ENCODE peak calls at places on chromosomes 6 and 20, in six cellular contexts. C is mucosa of gallbladder; G is hepatic stellate cell; Q is fibroblast of mammary gland; W is nephron progenitor cell; E is stimulated activated CD8-positive, alpha-beta memory T cell treated with anti-CD3 and anti-CD28 coated beads, Interleukin-15, amount 100 ng/mL, for 24 hours. Y is an unnamed sample.

GRCh38 chr6:36733300-36733699 is 35.7 kb downstream of the RAB44 start:
- DNase-seq in C (no peak), G (no peak), Q (no peak), W (no peak), E (no peak), Y (no peak)

GRCh38 chr6:13733178-13733851 is 21.7 kb upstream of the RANBP9 start:
- DNase-seq in C (peak), G (peak), Q (peak), W (no peak), E (no peak), Y (peak)

GRCh38 chr6:114304304-114304887 is 38.4 kb downstream of the HS3ST5 start:
- DNase-seq in C (no peak), G (no peak), Q (peak), W (no peak), E (no peak), Y (no peak)

GRCh38 chr20:61399433-61399832 is 147.4 kb downstream of the CDH4 start:
- DNase-seq in C (no peak), G (no peak), Q (no peak), W (no peak), E (no peak), Y (no peak)

GRCh38 chr6:33316603-33317417 is 734 bp downstream of the ZBTB22 start:
- DNase-seq in C (no peak), G (no peak), Q (no peak), W (no peak), E (no peak), Y (no peak)

GRCh38 chr6:157075549-157076426 is 247.5 kb downstream of the TMEM242 start:
- DNase-seq in C (no peak), G (no peak), Q (peak), W (no peak), E (no peak), Y (no peak)

GRCh38 chr6:135075018-135075417 is 20.4 kb upstream of the HBS1L start:
- DNase-seq in C (no peak), G (no peak), Q (no peak), W (no peak), E (no peak), Y (no peak)

GRCh38 chr20:62011403-62011791 is 54.3 kb downstream of the TAF4 start:
- DNase-seq in C (no peak), G (no peak), Q (no peak), W (no peak), E (no peak), Y (no peak)

GRCh38 chr6:24775520-24776058 is 852 bp downstream of the GMNN start:
- DNase-seq in C (no peak), G (peak), Q (peak), W (no peak), E (no peak), Y (peak)

GRCh38 chr20:53842301-53843099 is 227.9 kb downstream of the BCAS1 start:
- DNase-seq in C (no peak), G (no peak), Q (no peak), W (no peak), E (no peak), Y (no peak)

GRCh38 chr6:34223381-34223963 is 13.2 kb upstream of the HMGA1 start:
- DNase-seq in C (no peak), G (no peak), Q (no peak), W (no peak), E (no peak), Y (no peak)

GRCh38 chr20:9408422-9409300 is 105.7 kb upstream of the LAMP5 start:
- DNase-seq in C (no peak), G (no peak), Q (peak), W (no peak), E (no peak), Y (no peak)

GRCh38 chr6:93567164-93567563 is 147.8 kb upstream of the EPHA7 start:
- DNase-seq in C (no peak), G (no peak), Q (no peak), W (no peak), E (no peak), Y (no peak)

GRCh38 chr6:110813813-110814487 is 1.3 kb downstream of the CDK19 start:
- DNase-seq in C (peak), G (peak), Q (peak), W (no peak), E (no peak), Y (no peak)

GRCh38 chr6:16274519-16275229 is 36.3 kb downstream of the GMPR start:
- DNase-seq in C (no peak), G (no peak), Q (no peak), W (no peak), E (no peak), Y (no peak)

GRCh38 chr6:26217714-26218075 is 130.5 kb downstream of the HFE start:
- DNase-seq in C (no peak), G (no peak), Q (no peak), W (no peak), E (no peak), Y (no peak)

GRCh38 chr20:32450484-32451061 is 92.4 kb downstream of the ASXL1 start:
- DNase-seq in C (no peak), G (no peak), Q (no peak), W (no peak), E (no peak), Y (no peak)

GRCh38 chr6:146775227-146775626 is 176.5 kb downstream of the ADGB start:
- DNase-seq in C (no peak), G (no peak), Q (peak), W (no peak), E (no peak), Y (no peak)

GRCh38 chr20:6045566-6045965 is 8.3 kb downstream of the LRRN4 start:
- DNase-seq in C (no peak), G (no peak), Q (peak), W (no peak), E (no peak), Y (no peak)

GRCh38 chr20:8318999-8319614 is 187.0 kb downstream of the PLCB1 start:
- DNase-seq in C (no peak), G (no peak), Q (no peak), W (no peak), E (no peak), Y (no peak)

GRCh38 chr6:71248306-71248705 is 40.3 kb upstream of the OGFRL1 start:
- DNase-seq in C (no peak), G (peak), Q (peak), W (peak), E (no peak), Y (no peak)

GRCh38 chr6:42960243-42961019 is at the start of gene GNMT:
- DNase-seq in C (peak), G (peak), Q (no peak), W (peak), E (no peak), Y (no peak)

GRCh38 chr6:50819527-50819905 is 845 bp downstream of the TFAP2B start:
- DNase-seq in C (no peak), G (no peak), Q (peak), W (peak), E (no peak), Y (no peak)

GRCh38 chr20:49132995-49133451 is 55.1 kb downstream of the STAU1 start:
- DNase-seq in C (peak), G (peak), Q (peak), W (peak), E (no peak), Y (no peak)

GRCh38 chr6:115945306-115945705 is 115.4 kb downstream of the FRK start:
- DNase-seq in C (no peak), G (no peak), Q (no peak), W (no peak), E (no peak), Y (no peak)

GRCh38 chr20:60381643-60382400 is 423.6 kb downstream of the CDH26 start:
- DNase-seq in C (no peak), G (no peak), Q (no peak), W (no peak), E (no peak), Y (no peak)

GRCh38 chr6:134317471-134318131 is at the start of gene SGK1:
- DNase-seq in C (no peak), G (peak), Q (peak), W (peak), E (no peak), Y (no peak)

GRCh38 chr6:140427842-140428241 is 1053.4 kb upstream of the CITED2 start:
- DNase-seq in C (no peak), G (no peak), Q (no peak), W (no peak), E (no peak), Y (no peak)

GRCh38 chr6:3389390-3390167 is 67.3 kb downstream of the SLC22A23 start:
- DNase-seq in C (no peak), G (no peak), Q (peak), W (no peak), E (no peak), Y (no peak)

GRCh38 chr6:110949679-110950285 is 8.7 kb upstream of the GTF3C6 start:
- DNase-seq in C (no peak), G (no peak), Q (peak), W (no peak), E (no peak), Y (no peak)

GRCh38 chr6:159084493-159085091 is 39.8 kb upstream of the TAGAP start:
- DNase-seq in C (no peak), G (no peak), Q (peak), W (no peak), E (no peak), Y (no peak)

GRCh38 chr20:51594206-51594998 is 51.9 kb upstream of the NFATC2 start:
- DNase-seq in C (no peak), G (no peak), Q (no peak), W (no peak), E (no peak), Y (no peak)

GRCh38 chr6:132749111-132749510 is 8.6 kb downstream of the VNN2 start:
- DNase-seq in C (no peak), G (no peak), Q (peak), W (no peak), E (no peak), Y (no peak)

GRCh38 chr6:56040875-56041274 is 165.5 kb upstream of the BMP5 start:
- DNase-seq in C (no peak), G (no peak), Q (peak), W (no peak), E (no peak), Y (no peak)

GRCh38 chr6:154933181-154933827 is 61.8 kb upstream of the TIAM2 start:
- DNase-seq in C (no peak), G (no peak), Q (peak), W (no peak), E (no peak), Y (no peak)

GRCh38 chr6:33860706-33861474 is 57.1 kb upstream of the MLN start:
- DNase-seq in C (peak), G (no peak), Q (peak), W (no peak), E (no peak), Y (no peak)

GRCh38 chr6:134175532-134176282 is 123.3 kb upstream of the SLC2A12 start:
- DNase-seq in C (peak), G (peak), Q (peak), W (no peak), E (peak), Y (peak)

GRCh38 chr6:46129634-46130505 is at the start of gene ENPP4:
- DNase-seq in C (peak), G (peak), Q (peak), W (peak), E (peak), Y (peak)

GRCh38 chr6:135323202-135323668 is 142.1 kb downstream of the MYB start:
- DNase-seq in C (no peak), G (no peak), Q (no peak), W (no peak), E (no peak), Y (no peak)